ENCODE peak calls at places on chromosomes 6 and 20, in four cellular contexts. J, V, K and E are unnamed samples.

GRCh38 chr6:139931746-139932145 is 557.3 kb upstream of the CITED2 start:
- DNase-seq in J (no peak), V (no peak), K (no peak), E (no peak)

GRCh38 chr20:19993937-19994667 is 23.1 kb upstream of the NAA20 start:
- DNase-seq in J (no peak), V (no peak), K (peak), E (no peak)

GRCh38 chr6:6815732-6816131 is 227.2 kb downstream of the LY86 start:
- DNase-seq in J (no peak), V (no peak), K (no peak), E (no peak)

GRCh38 chr6:157229219-157229607 is 94.1 kb downstream of the TMEM242 start:
- DNase-seq in J (no peak), V (no peak), K (no peak), E (no peak)

GRCh38 chr6:22320750-22321149 is 23.9 kb upstream of the PRL start:
- DNase-seq in J (no peak), V (no peak), K (peak), E (no peak)

GRCh38 chr6:107679457-107679856 is 144.7 kb downstream of the SCML4 start:
- DNase-seq in J (peak), V (no peak), K (no peak), E (no peak)

GRCh38 chr6:163709693-163710092 is 295.2 kb downstream of the QKI start:
- DNase-seq in J (no peak), V (no peak), K (no peak), E (no peak)

GRCh38 chr20:32446301-32447100 is 88.4 kb downstream of the ASXL1 start:
- DNase-seq in J (no peak), V (no peak), K (no peak), E (peak)

GRCh38 chr6:125544819-125545218 is 204.6 kb upstream of the HEY2 start:
- DNase-seq in J (no peak), V (no peak), K (no peak), E (no peak)